ENCODE peak calls at places on chromosomes 13 and 19, in ten cellular contexts. V is SK-N-SH, K is HCT116, Q is PC-9, L is GM23248, D is Karpas-422, X is MM.1S, G is OCI-LY7, Y is GM23338, J is hepatocyte. W is an unnamed sample.

GRCh38 chr19:49468746-49469447 is 5.1 kb upstream of the FLT3LG start:
- DNase-seq in V (no peak), K (no peak), Q (peak; percentile 44), L (peak; percentile 78), D (peak; percentile 97), X (peak; percentile 94), G (peak; percentile 58), Y (peak; percentile 100), J (peak; percentile 75), W (peak; percentile 77)

GRCh38 chr13:27821566-27821965 is 29.3 kb downstream of the GSX1 start:
- DNase-seq in V (no peak), K (no peak), Q (no peak), L (no peak), D (no peak), X (no peak), G (no peak), Y (peak; percentile 86), J (no peak), W (no peak)

GRCh38 chr19:15683411-15683810 is 10.5 kb downstream of the CYP4F12 start:
- DNase-seq in V (no peak), K (no peak), Q (no peak), L (no peak), D (no peak), X (no peak), G (no peak), Y (no peak), J (no peak), W (no peak)

GRCh38 chr13:113584870-113585671 is 518 bp downstream of the TFDP1 start:
- DNase-seq in V (peak; percentile 77), K (no peak), Q (peak; percentile 32), L (peak; percentile 36), D (peak; percentile 67), X (peak; percentile 34), G (peak; percentile 36), Y (peak; percentile 27), J (no peak), W (peak; percentile 11)

GRCh38 chr13:60398949-60399589 is 2.0 kb downstream of the TDRD3 start:
- DNase-seq in V (no peak), K (no peak), Q (no peak), L (peak; percentile 20), D (no peak), X (no peak), G (no peak), Y (no peak), J (no peak), W (no peak)

GRCh38 chr13:35016362-35017148 is 74.5 kb downstream of the NBEA start:
- DNase-seq in V (no peak), K (no peak), Q (no peak), L (no peak), D (no peak), X (no peak), G (no peak), Y (no peak), J (no peak), W (peak; percentile 2)

GRCh38 chr13:28754698-28755545 is 36.2 kb upstream of the SLC46A3 start:
- DNase-seq in V (peak; percentile 38), K (peak; percentile 19), Q (no peak), L (peak; percentile 26), D (no peak), X (no peak), G (peak; percentile 44), Y (peak; percentile 71), J (peak; percentile 46), W (peak; percentile 44)

GRCh38 chr13:28622286-28622685 is 36.6 kb upstream of the POMP start:
- DNase-seq in V (no peak), K (no peak), Q (no peak), L (no peak), D (no peak), X (no peak), G (no peak), Y (no peak), J (no peak), W (no peak)

GRCh38 chr13:96822900-96823299 is 171.4 kb downstream of the OXGR1 start:
- DNase-seq in V (peak; percentile 37), K (peak; percentile 54), Q (no peak), L (peak; percentile 18), D (peak; percentile 70), X (peak; percentile 53), G (peak; percentile 5), Y (peak; percentile 70), J (peak; percentile 60), W (peak; percentile 39)

GRCh38 chr19:35773020-35773809 is 2.1 kb upstream of the ARHGAP33 start:
- DNase-seq in V (no peak), K (no peak), Q (no peak), L (peak; percentile 76), D (peak; percentile 59), X (no peak), G (no peak), Y (no peak), J (no peak), W (no peak)

GRCh38 chr19:12295191-12295590 is 508 bp upstream of the ZNF44 start:
- DNase-seq in V (no peak), K (no peak), Q (no peak), L (peak; percentile 22), D (no peak), X (no peak), G (no peak), Y (no peak), J (peak; percentile 8), W (no peak)

GRCh38 chr13:114129649-114130062 is 2.8 kb downstream of the RASA3 start:
- DNase-seq in V (no peak), K (no peak), Q (no peak), L (no peak), D (no peak), X (no peak), G (no peak), Y (no peak), J (no peak), W (no peak)

GRCh38 chr13:99086869-99087129 is 108.9 kb upstream of the DOCK9 start:
- DNase-seq in V (no peak), K (no peak), Q (no peak), L (no peak), D (no peak), X (peak; percentile 42), G (no peak), Y (no peak), J (no peak), W (no peak)

GRCh38 chr13:33197551-33197971 is 88.0 kb downstream of the STARD13 start:
- DNase-seq in V (no peak), K (no peak), Q (no peak), L (no peak), D (no peak), X (no peak), G (no peak), Y (no peak), J (no peak), W (no peak)
- H3K9me2 ChIP-seq in V (no peaks in the 10 kb centered on the region), K (no peaks in the 10 kb centered on the region), Q (no peaks in the 10 kb centered on the region), L (no peaks in the 10 kb centered on the region), D (no peaks in the 10 kb centered on the region), X (no peaks in the 10 kb centered on the region), G (no peaks in the 10 kb centered on the region), Y (peaks cover 5% of the 10 kb centered on the region), J (no peaks in the 10 kb centered on the region), W (no peaks in the 10 kb centered on the region)

DNA sequence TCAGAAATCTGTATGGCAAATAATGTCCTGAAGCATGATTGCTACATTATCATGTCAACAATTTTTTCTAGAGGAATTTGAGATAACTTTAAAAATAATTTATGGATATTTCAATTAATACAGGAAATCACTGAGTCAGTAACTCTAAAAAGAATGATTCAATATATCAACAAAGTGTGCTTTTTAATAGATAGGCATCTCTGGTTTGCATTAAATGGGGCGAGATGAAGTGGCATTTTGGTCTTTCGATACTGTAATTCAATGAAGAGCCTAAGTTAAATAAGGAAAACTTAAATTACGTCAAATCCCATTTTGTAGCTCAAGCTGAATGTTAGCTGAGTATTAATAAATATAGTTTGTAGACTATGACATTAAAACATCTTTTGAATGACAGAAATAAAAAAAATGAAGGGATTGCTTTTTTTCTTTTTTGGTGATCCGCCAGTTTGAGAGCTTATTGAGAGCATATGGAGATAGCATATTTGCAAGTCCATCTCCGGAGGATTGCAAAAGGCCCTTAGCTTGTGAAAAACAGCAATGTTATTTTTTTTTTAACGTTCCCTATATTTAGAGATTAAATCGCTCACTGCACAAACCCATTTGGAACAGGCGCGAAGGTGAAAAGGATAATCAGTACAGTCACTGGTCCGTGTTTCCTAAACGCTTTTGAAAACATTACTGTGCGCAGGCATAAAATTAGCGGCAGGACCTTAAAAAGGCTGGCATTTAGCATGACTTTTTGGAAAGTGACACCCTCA is 342.6 kb downstream of the DACH1 start:
- DNase-seq in V (peak; percentile 16), K (no peak), Q (no peak), L (no peak), D (no peak), X (no peak), G (no peak), Y (no peak), J (no peak), W (no peak)
- H3K4me2 ChIP-seq in V (peak overlapping the region; percentile 71), K (no peak overlapping the region), Q (no peak overlapping the region), L (no peak overlapping the region), D (no peak overlapping the region), X (no peak overlapping the region), G (no peak overlapping the region), Y (no peak overlapping the region), J (peak overlapping the region; percentile 66), W (no peak overlapping the region)

DNA sequence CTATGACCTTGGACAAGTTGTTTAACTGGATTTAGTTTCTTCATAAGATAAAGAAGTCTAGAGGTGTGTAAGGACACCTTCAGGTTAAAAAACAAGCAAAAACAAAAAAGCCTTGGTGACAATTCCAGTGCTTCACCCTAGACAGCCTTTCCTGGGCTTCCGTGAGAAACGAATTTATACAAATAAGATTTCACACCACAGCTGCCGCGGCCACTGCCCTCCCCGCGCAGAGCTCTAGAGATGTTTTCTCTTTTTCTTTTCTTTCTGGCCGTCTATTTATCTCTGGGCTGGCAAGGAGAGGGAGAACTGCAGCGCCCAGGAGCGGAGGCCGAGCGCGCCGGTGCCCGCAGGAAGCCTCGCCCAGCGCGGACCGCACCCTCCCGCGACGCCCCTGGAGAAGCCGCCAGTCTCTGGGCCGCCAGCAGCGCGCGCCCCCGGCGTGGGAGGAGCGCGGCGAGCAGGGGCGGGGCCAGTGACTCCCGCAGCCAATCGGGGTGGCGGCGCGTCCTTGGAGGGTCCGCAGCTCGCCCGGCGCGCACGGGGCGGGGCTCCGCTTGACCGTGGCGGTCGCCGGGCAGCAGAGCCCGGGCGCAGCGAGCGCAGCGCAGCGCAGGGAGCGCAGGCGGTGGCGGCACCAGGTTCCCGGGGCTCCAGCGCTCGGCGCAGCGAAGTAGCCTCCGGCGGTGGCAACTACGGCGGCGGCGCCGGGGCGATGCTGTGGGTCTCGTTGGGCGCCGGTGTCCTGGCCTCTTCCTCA is 107.0 kb downstream of the RXFP2 start:
- DNase-seq in V (peak; percentile 98), K (peak; percentile 51), Q (peak; percentile 84), L (peak; percentile 94), D (peak; percentile 86), X (peak; percentile 76), G (peak; percentile 71), Y (peak; percentile 94), J (peak; percentile 93), W (peak; percentile 75)
- H3K9me2 ChIP-seq in V (no peaks in the 10 kb centered on the region), K (no peaks in the 10 kb centered on the region), Q (no peaks in the 10 kb centered on the region), L (no peaks in the 10 kb centered on the region), D (no peaks in the 10 kb centered on the region), X (no peaks in the 10 kb centered on the region), G (no peaks in the 10 kb centered on the region), Y (no peaks in the 10 kb centered on the region), J (no peaks in the 10 kb centered on the region), W (no peaks in the 10 kb centered on the region)

GRCh38 chr13:93183302-93183701 is 43.3 kb upstream of the GPC6 start:
- DNase-seq in V (no peak), K (no peak), Q (no peak), L (no peak), D (no peak), X (no peak), G (no peak), Y (peak; percentile 66), J (no peak), W (no peak)

GRCh38 chr13:93182406-93182805 is 44.2 kb upstream of the GPC6 start:
- DNase-seq in V (no peak), K (no peak), Q (no peak), L (no peak), D (no peak), X (no peak), G (no peak), Y (no peak), J (no peak), W (no peak)

GRCh38 chr13:93180376-93180966 is 46.1 kb upstream of the GPC6 start:
- DNase-seq in V (no peak), K (no peak), Q (no peak), L (peak; percentile 28), D (no peak), X (no peak), G (no peak), Y (no peak), J (no peak), W (no peak)
- H3K4me2 ChIP-seq in V (no peak overlapping the region), K (no peak overlapping the region), Q (no peak overlapping the region), L (no peak overlapping the region), D (no peak overlapping the region), X (no peak overlapping the region), G (no peak overlapping the region), Y (no peak overlapping the region), J (peak overlapping the region; percentile 15), W (no peak overlapping the region)